ENCODE peak calls at places on chromosomes 5 and 9, in eight cellular contexts. F, J, G, Q, Y, A, U and R are unnamed samples.

GRCh38 chr5:22496666-22497065 is 356.5 kb downstream of the CDH12 start:
- DNase-seq in F (no peak), G (no peak), U (no peak), Y (no peak), J (no peak), A (no peak), Q (no peak), R (no peak)

GRCh38 chr9:32502459-32502858 is 23.5 kb downstream of the RIGI start:
- DNase-seq in G (no peak), A (no peak), Q (no peak), U (no peak), Y (no peak), J (no peak), F (no peak), R (peak)

GRCh38 chr5:112417931-112418358 is 1.1 kb downstream of the EPB41L4A start:
- DNase-seq in J (peak), Q (peak), F (no peak), Y (peak), A (peak), G (peak), U (peak), R (no peak)

GRCh38 chr5:132055808-132056609 is 4.4 kb upstream of the IL3 start:
- DNase-seq in A (peak), J (peak), Y (peak), G (no peak), Q (no peak), F (no peak), U (peak), R (no peak)

GRCh38 chr9:93235278-93235960 is 51.5 kb downstream of the WNK2 start:
- DNase-seq in F (no peak), Y (no peak), G (no peak), A (no peak), Q (no peak), U (no peak), J (no peak), R (no peak)

GRCh38 chr5:113376640-113377039 is 58.1 kb downstream of the TSSK1B start:
- DNase-seq in A (no peak), J (no peak), Q (no peak), F (no peak), Y (no peak), U (no peak), G (no peak), R (no peak)

GRCh38 chr5:170638454-170639220 is 134.8 kb downstream of the KCNIP1 start:
- DNase-seq in F (no peak), Y (peak), J (peak), G (peak), U (peak), A (peak), Q (peak), R (peak)

GRCh38 chr5:131423056-131423455 is 159.2 kb downstream of the CDC42SE2 start:
- DNase-seq in Q (no peak), A (peak), U (no peak), F (no peak), G (no peak), Y (no peak), J (no peak), R (peak)

GRCh38 chr5:133249593-133249992 is 197.8 kb downstream of the HSPA4 start:
- DNase-seq in U (no peak), J (no peak), F (no peak), A (no peak), Y (no peak), Q (no peak), G (no peak), R (no peak)

GRCh38 chr9:93378276-93378675 is 73.2 kb upstream of the FAM120A start:
- DNase-seq in F (no peak), G (no peak), A (no peak), U (no peak), Y (no peak), Q (no peak), J (no peak), R (peak)

GRCh38 chr5:126115230-126115629 is 308.0 kb upstream of the GRAMD2B start:
- DNase-seq in U (no peak), G (no peak), A (peak), Y (no peak), F (no peak), J (no peak), Q (no peak), R (no peak)

GRCh38 chr5:24005384-24005783 is 498.0 kb downstream of the PRDM9 start:
- DNase-seq in J (no peak), Y (no peak), A (peak), U (no peak), G (no peak), F (no peak), Q (no peak), R (no peak)

GRCh38 chr5:36842087-36842486 is 34.5 kb upstream of the NIPBL start:
- DNase-seq in J (no peak), Q (no peak), F (no peak), U (no peak), G (no peak), A (peak), Y (no peak), R (no peak)

GRCh38 chr5:116992681-116993080 is 418.1 kb upstream of the SEMA6A start:
- DNase-seq in A (no peak), F (no peak), Q (no peak), Y (no peak), J (no peak), U (no peak), G (no peak), R (no peak)

GRCh38 chr9:92245005-92245797 is 48.3 kb downstream of the IARS1 start:
- DNase-seq in Y (no peak), A (no peak), F (peak), G (no peak), Q (no peak), U (no peak), J (no peak), R (peak)

GRCh38 chr5:14687023-14687665 is 22.6 kb downstream of the OTULIN start:
- DNase-seq in U (no peak), F (peak), A (no peak), Y (no peak), J (no peak), Q (no peak), G (no peak), R (peak)

GRCh38 chr9:114330636-114331035 is 967 bp downstream of the ORM2 start:
- DNase-seq in G (no peak), Y (no peak), U (no peak), A (no peak), J (no peak), Q (no peak), F (no peak), R (no peak)

GRCh38 chr5:172179032-172179989 is 8.7 kb downstream of the STK10 start:
- DNase-seq in Q (peak), J (peak), F (no peak), U (peak), G (peak), Y (peak), A (no peak), R (no peak)

GRCh38 chr5:10331341-10331796 is 22.1 kb upstream of the MARCHF6 start:
- DNase-seq in U (peak), F (no peak), A (no peak), J (peak), G (no peak), Y (no peak), Q (no peak), R (peak)

GRCh38 chr9:115946530-115946929 is 207.1 kb upstream of the PAPPA start:
- DNase-seq in F (no peak), Q (no peak), A (no peak), Y (no peak), U (no peak), G (no peak), J (no peak), R (peak)

GRCh38 chr5:55226027-55226933 is 835 bp downstream of the MCIDAS start:
- DNase-seq in J (peak), U (no peak), A (peak), Y (peak), Q (peak), G (peak), F (no peak), R (peak)